ENCODE peak calls at places on chromosome 21, in five cellular contexts. G is right lobe of liver, U is heart left ventricle, C is AG04450, K is Peyer's patch. V is an unnamed sample.

GRCh38 chr21:45390121-45390751 is 14.7 kb upstream of the COL18A1 start:
- DNase-seq in G (peak), U (peak), C (no peak), K (no peak), V (no peak)

GRCh38 chr21:36479415-36480402 is at the start of gene CLDN14:
- DNase-seq in G (peak), U (no peak), C (no peak), K (no peak), V (no peak)

GRCh38 chr21:40717008-40717407 is 129.9 kb downstream of the DSCAM start:
- DNase-seq in G (no peak), U (no peak), C (no peak), K (no peak), V (no peak)

GRCh38 chr21:45555251-45555556 is 13.0 kb upstream of the SLC19A1 start:
- DNase-seq in G (no peak), U (no peak), C (no peak), K (no peak), V (no peak)

GRCh38 chr21:26091480-26092018 is 79.0 kb downstream of the APP start:
- DNase-seq in G (no peak), U (no peak), C (no peak), K (no peak), V (no peak)

GRCh38 chr21:16742116-16742515 is 770.7 kb upstream of the CXADR start:
- DNase-seq in G (no peak), U (peak), C (no peak), K (no peak), V (no peak)

GRCh38 chr21:36010801-36011200 is 49.5 kb downstream of the SETD4 start:
- DNase-seq in G (no peak), U (no peak), C (no peak), K (no peak), V (peak)

GRCh38 chr21:32826317-32827167 is 55.0 kb upstream of the PAXBP1 start:
- DNase-seq in G (no peak), U (no peak), C (peak), K (peak), V (peak)

GRCh38 chr21:35963920-35964451 is 96.3 kb downstream of the SETD4 start:
- DNase-seq in G (no peak), U (no peak), C (no peak), K (no peak), V (no peak)

GRCh38 chr21:27292229-27292628 is 325.3 kb upstream of the ADAMTS5 start:
- DNase-seq in G (no peak), U (no peak), C (no peak), K (no peak), V (no peak)

GRCh38 chr21:39737376-39738000 is 7.5 kb upstream of the IGSF5 start:
- DNase-seq in G (no peak), U (no peak), C (no peak), K (no peak), V (no peak)

GRCh38 chr21:33071878-33072306 is 2.0 kb downstream of the OLIG1 start:
- DNase-seq in G (no peak), U (no peak), C (no peak), K (no peak), V (no peak)

GRCh38 chr21:45406801-45407628 is 2.0 kb downstream of the COL18A1 start:
- DNase-seq in G (peak), U (peak), C (no peak), K (no peak), V (no peak)

GRCh38 chr21:44691686-44692085 is 5.3 kb upstream of the KRTAP10-12 start:
- DNase-seq in G (no peak), U (no peak), C (no peak), K (no peak), V (no peak)

GRCh38 chr21:46662367-46662654 is 26.8 kb downstream of the PRMT2 start:
- DNase-seq in G (no peak), U (no peak), C (no peak), K (no peak), V (no peak)
- H3K27ac ChIP-seq in G (no peak), U (no peak), C (no peak), K (no peak), V (no peak)

GRCh38 chr21:42027804-42028753 is 17.9 kb upstream of the ZBTB21 start:
- DNase-seq in G (no peak), U (no peak), C (no peak), K (peak), V (no peak)

GRCh38 chr21:42025392-42026071 is 15.4 kb upstream of the ZBTB21 start:
- DNase-seq in G (no peak), U (no peak), C (no peak), K (no peak), V (no peak)

GRCh38 chr21:42026072-42026415 is 15.9 kb upstream of the ZBTB21 start:
- DNase-seq in G (no peak), U (no peak), C (no peak), K (no peak), V (no peak)

GRCh38 chr21:42028754-42029385 is 18.7 kb upstream of the ZBTB21 start:
- DNase-seq in G (no peak), U (no peak), C (no peak), K (peak), V (no peak)

GRCh38 chr21:42027085-42027803 is 17.1 kb upstream of the ZBTB21 start:
- DNase-seq in G (no peak), U (no peak), C (no peak), K (peak), V (no peak)
- H3K27ac ChIP-seq in G (no peak), U (peak), C (no peak), K (no peak), V (no peak)

DNA sequence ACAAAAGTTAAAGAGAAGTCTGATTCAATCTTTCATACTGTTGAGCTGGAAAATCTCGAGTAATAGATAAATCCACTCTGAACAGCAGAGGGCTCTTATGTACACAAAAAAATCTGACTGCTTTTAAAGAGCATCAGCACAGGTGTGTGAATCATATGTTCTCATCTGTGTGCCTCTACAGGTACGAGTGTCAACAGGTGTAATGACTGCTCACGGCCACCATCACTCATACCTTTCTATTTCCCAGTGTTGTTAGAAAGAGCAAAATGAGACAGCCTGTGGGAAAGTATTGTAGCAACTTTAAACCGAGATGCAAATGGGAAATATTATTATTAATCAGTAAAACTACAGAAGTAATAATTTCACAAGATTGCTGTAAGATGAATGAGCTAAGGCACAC is 49.0 kb upstream of the SCAF4 start:
- DNase-seq in G (no peak), U (no peak), C (no peak), K (no peak), V (peak)
- H3K27ac ChIP-seq in G (no peak), U (no peak), C (no peak), K (no peak), V (no peak)

GRCh38 chr21:37860416-37860815 is 55.8 kb downstream of the KCNJ6 start:
- DNase-seq in G (no peak), U (no peak), C (no peak), K (no peak), V (no peak)

GRCh38 chr21:37861561-37861960 is 54.7 kb downstream of the KCNJ6 start:
- DNase-seq in G (no peak), U (no peak), C (no peak), K (no peak), V (no peak)

GRCh38 chr21:37855568-37856391 is 60.5 kb downstream of the KCNJ6 start:
- DNase-seq in G (no peak), U (no peak), C (peak), K (no peak), V (no peak)
- H3K27ac ChIP-seq in G (no peak), U (no peak), C (peak), K (no peak), V (no peak)

GRCh38 chr21:21324297-21324696 is 326.1 kb downstream of the NCAM2 start:
- DNase-seq in G (no peak), U (no peak), C (no peak), K (no peak), V (no peak)
- H3K27ac ChIP-seq in G (no peak), U (no peak), C (no peak), K (no peak), V (no peak)

GRCh38 chr21:29164330-29164942 is 34.0 kb downstream of the MAP3K7CL start:
- DNase-seq in G (no peak), U (no peak), C (no peak), K (no peak), V (no peak)
- H3K27ac ChIP-seq in G (no peak), U (no peak), C (no peak), K (no peak), V (peak)

GRCh38 chr21:31558839-31559367 is 100.6 kb upstream of the SOD1 start:
- DNase-seq in G (peak), U (peak), C (peak), K (peak), V (peak)

GRCh38 chr21:31556662-31557061 is 102.8 kb upstream of the SOD1 start:
- DNase-seq in G (no peak), U (no peak), C (no peak), K (no peak), V (no peak)

GRCh38 chr21:31559368-31560119 is 99.9 kb upstream of the SOD1 start:
- DNase-seq in G (peak), U (peak), C (peak), K (peak), V (peak)

GRCh38 chr21:31557421-31557955 is 102.0 kb upstream of the SOD1 start:
- DNase-seq in G (peak), U (no peak), C (no peak), K (no peak), V (no peak)

DNA sequence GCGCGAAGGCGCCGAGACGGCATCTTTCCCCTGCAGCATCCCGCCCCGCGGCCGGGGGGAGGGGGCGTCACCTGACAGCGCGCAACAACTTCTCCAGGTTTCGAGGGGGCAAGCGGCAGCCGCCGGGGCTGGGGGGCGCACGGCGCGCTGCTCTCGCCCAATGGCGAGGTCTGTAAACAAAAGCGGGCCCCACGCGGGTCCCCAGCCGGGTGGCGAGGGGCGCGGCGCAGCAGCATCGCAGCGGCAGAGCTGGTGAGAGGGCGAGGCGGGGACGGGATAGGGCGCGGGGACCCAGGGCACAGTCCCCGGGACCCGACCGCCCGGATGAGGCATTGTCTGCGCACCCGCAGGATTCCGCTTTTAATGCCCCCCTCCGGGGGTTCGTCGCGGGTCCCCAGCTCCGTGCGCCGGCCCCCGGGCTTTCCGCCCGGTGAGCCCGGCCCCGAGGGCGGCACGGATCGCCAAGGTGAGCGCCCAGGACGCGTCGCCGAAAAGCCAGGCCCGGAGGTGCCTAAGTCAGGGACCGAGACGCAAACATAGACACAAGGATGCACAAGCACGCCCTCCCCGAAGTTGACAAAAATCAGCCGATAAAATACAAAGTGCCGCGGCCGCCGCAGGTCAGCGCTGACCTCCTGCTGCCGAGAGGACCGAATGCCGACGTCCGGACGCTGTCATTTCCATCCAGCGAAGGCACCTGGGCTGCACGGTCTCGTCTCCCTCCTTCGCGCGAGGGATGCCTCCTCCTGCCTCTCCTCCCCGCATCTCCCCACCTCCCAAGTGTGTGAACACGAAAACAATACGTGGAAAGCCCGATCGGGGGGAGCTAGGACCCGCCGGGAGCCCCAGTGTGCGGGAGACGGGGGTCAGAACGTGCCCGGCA is 101.3 kb upstream of the SOD1 start:
- DNase-seq in G (no peak), U (no peak), C (no peak), K (no peak), V (no peak)
- H3K27ac ChIP-seq in G (no peak), U (no peak), C (no peak), K (peak), V (no peak)

DNA sequence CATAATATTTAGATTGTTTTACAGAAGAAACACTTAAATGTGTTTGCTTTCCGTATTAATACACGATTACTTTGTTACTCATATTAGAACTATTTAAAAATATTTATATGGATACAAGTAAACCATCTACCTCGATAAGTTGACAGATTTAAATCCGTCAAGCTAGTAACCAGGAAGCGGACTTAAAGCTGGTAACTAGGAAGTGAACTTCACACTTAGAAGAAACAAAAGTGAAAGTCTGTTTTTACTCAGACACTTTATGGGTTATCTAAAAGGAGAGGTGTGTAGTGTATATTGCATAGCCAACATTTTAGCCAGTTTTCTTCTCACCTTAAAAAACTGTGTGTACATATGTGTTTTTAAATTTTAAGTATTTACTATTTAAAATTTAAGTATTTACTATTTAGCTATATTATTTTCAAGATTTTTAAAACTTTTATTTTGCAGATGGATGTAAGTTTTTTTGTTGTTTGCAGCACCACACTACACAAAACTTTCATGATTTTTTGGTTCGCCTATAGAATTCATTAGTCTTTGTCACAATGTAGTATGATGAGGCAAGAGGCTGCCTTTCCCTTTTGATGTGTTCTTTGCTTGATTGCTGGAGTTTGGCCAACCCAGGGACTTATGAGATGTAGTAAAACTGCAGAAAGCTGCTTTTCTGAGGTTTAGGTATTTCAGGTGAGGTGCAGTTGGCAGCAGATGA is 2.7 kb downstream of the USP25 start:
- DNase-seq in G (no peak), U (no peak), C (no peak), K (no peak), V (peak)
- H3K27ac ChIP-seq in G (peak), U (peak), C (no peak), K (peak), V (peak)

GRCh38 chr21:34635307-34635706 is 20.4 kb upstream of the RCAN1 start:
- DNase-seq in G (no peak), U (no peak), C (no peak), K (no peak), V (no peak)
- H3K27ac ChIP-seq in G (no peak), U (no peak), C (no peak), K (no peak), V (no peak)

GRCh38 chr21:37944492-37944891 is 28.2 kb upstream of the KCNJ6 start:
- DNase-seq in G (no peak), U (no peak), C (no peak), K (no peak), V (no peak)
- H3K27ac ChIP-seq in G (no peak), U (no peak), C (peak), K (no peak), V (no peak)

V was measured in epithelial cell of prostate.